ENCODE peak calls at places on chromosomes 5 and 9, in four cellular contexts. X is HepG2, F is IMR-90, R is uterus. H is an unnamed sample. For H3K4me1, the result is how much of the 10 kb centered on the place peaks cover.

GRCh38 chr5:14185336-14186131 is 42.4 kb downstream of the TRIO start:
- DNase-seq in X (no peak), F (peak), R (no peak), H (no peak)

GRCh38 chr9:6055213-6055612 is 39.8 kb upstream of the RANBP6 start:
- DNase-seq in F (peak), X (peak), R (no peak), H (no peak)

GRCh38 chr5:151357097-151357496 is 9.7 kb upstream of the SLC36A2 start:
- DNase-seq in R (no peak), F (no peak), X (no peak), H (peak)

GRCh38 chr9:1048853-1049252 is 1.3 kb upstream of the DMRT2 start:
- DNase-seq in X (no peak), R (no peak), F (no peak), H (no peak)

GRCh38 chr5:135458921-135459331 is 6.8 kb upstream of the TIFAB start:
- DNase-seq in X (no peak), R (no peak), F (peak), H (no peak)

GRCh38 chr9:16901589-16901988 is 31.1 kb upstream of the BNC2 start:
- DNase-seq in X (no peak), F (peak), R (no peak), H (no peak)

GRCh38 chr9:88418025-88418424 is 29.8 kb downstream of the SPIN1 start:
- DNase-seq in X (no peak), F (no peak), R (no peak), H (no peak)

GRCh38 chr5:171595801-171596231 is 176.4 kb downstream of the FGF18 start:
- DNase-seq in F (peak), R (no peak), X (peak), H (no peak)

GRCh38 chr9:129964901-129965734 is 77.9 kb downstream of the FNBP1 start:
- DNase-seq in X (no peak), R (peak), F (peak), H (no peak)

GRCh38 chr5:1299961-1300360 is 5.1 kb upstream of the TERT start:
- DNase-seq in F (no peak), X (no peak), R (no peak), H (no peak)

GRCh38 chr9:133842721-133843227 is 104.6 kb upstream of the SARDH start:
- DNase-seq in X (no peak), R (no peak), F (no peak), H (no peak)

GRCh38 chr5:176844281-176844680 is 33.9 kb downstream of the UNC5A start:
- DNase-seq in F (no peak), X (no peak), R (no peak), H (no peak)

GRCh38 chr5:140569197-140569596 is 4.6 kb downstream of the SLC35A4 start:
- DNase-seq in F (no peak), X (no peak), R (no peak), H (no peak)

GRCh38 chr9:72834994-72835393 is 117.9 kb downstream of the ALDH1A1 start:
- DNase-seq in X (peak), R (no peak), F (no peak), H (no peak)

GRCh38 chr5:107241841-107242240 is 428.9 kb downstream of the EFNA5 start:
- DNase-seq in F (no peak), R (no peak), X (no peak), H (no peak)

GRCh38 chr9:125460883-125461475 is 199.4 kb downstream of the GAPVD1 start:
- DNase-seq in X (no peak), F (peak), R (peak), H (no peak)

GRCh38 chr5:133251296-133252132 is 199.7 kb downstream of the HSPA4 start:
- DNase-seq in X (peak), F (no peak), R (no peak), H (no peak)

GRCh38 chr5:77935516-77936364 is 159.6 kb upstream of the TBCA start:
- DNase-seq in F (no peak), X (no peak), R (no peak), H (no peak)

GRCh38 chr5:160333726-160334125 is 21.4 kb upstream of the CCNJL start:
- DNase-seq in X (no peak), F (peak), R (no peak), H (no peak)

GRCh38 chr9:20984471-20984870 is 47.0 kb downstream of the HACD4 start:
- DNase-seq in F (peak), X (no peak), R (no peak), H (no peak)

GRCh38 chr9:89177021-89177400 is 1.6 kb downstream of the SHC3 start:
- DNase-seq in X (no peak), F (peak), R (no peak), H (peak)

GRCh38 chr9:4138781-4139180 is 161.1 kb downstream of the GLIS3 start:
- DNase-seq in R (no peak), F (no peak), X (no peak), H (no peak)

GRCh38 chr5:73892806-73893205 is 266.8 kb downstream of the ARHGEF28 start:
- DNase-seq in X (no peak), R (no peak), F (peak), H (no peak)

GRCh38 chr5:42499016-42499415 is 75.8 kb downstream of the GHR start:
- DNase-seq in X (no peak), R (no peak), F (no peak), H (no peak)

GRCh38 chr5:131536211-131536826 is 98.7 kb downstream of the RAPGEF6 start:
- DNase-seq in F (peak), R (no peak), X (no peak), H (no peak)

GRCh38 chr5:178465228-178465860 is 124.8 kb downstream of the COL23A1 start:
- DNase-seq in R (no peak), X (no peak), F (no peak), H (no peak)

GRCh38 chr5:111697881-111698757 is 58.9 kb downstream of the NREP start:
- DNase-seq in F (peak), R (no peak), X (no peak), H (no peak)

GRCh38 chr5:53436480-53437191 is 43.8 kb upstream of the FST start:
- DNase-seq in R (no peak), F (no peak), X (no peak), H (no peak)

GRCh38 chr9:69173891-69174644 is at the start of gene TJP2:
- DNase-seq in X (peak), R (peak), F (peak), H (no peak)

GRCh38 chr5:126055348-126055729 is 367.9 kb upstream of the GRAMD2B start:
- DNase-seq in X (no peak), R (no peak), F (no peak), H (no peak)

GRCh38 chr9:101415578-101415977 is 16.9 kb downstream of the ZNF189 start:
- DNase-seq in X (no peak), R (no peak), F (no peak), H (no peak)

GRCh38 chr9:32589083-32589713 is 16.2 kb upstream of the NDUFB6 start:
- DNase-seq in X (peak), F (peak), R (no peak), H (no peak)

GRCh38 chr9:113137196-113138168 is 13.3 kb upstream of the SLC31A2 start:
- DNase-seq in F (no peak), R (no peak), X (no peak), H (no peak)

GRCh38 chr5:165157209-165157608 is 1651.8 kb downstream of the MAT2B start:
- DNase-seq in R (no peak), X (no peak), F (no peak), H (no peak)

GRCh38 chr9:111621895-111622480 is 9.1 kb upstream of the DNAJC25 start:
- DNase-seq in R (peak), F (peak), X (peak), H (no peak)

GRCh38 chr9:93459432-93459847 is 6.1 kb upstream of the FAM120AOS start:
- DNase-seq in F (no peak), X (no peak), R (no peak), H (no peak)
- H3K27ac ChIP-seq in F (no peak), X (no peak), R (no peak), H (no peak)

GRCh38 chr5:149382517-149383220 is 3.6 kb upstream of the IL17B start:
- DNase-seq in X (no peak), F (no peak), R (peak), H (no peak)

GRCh38 chr5:149383399-149383798 is 4.3 kb upstream of the IL17B start:
- DNase-seq in F (no peak), X (no peak), R (peak), H (no peak)

GRCh38 chr5:149381261-149381985 is 2.3 kb upstream of the IL17B start:
- DNase-seq in X (no peak), F (no peak), R (no peak), H (no peak)

GRCh38 chr5:149380466-149381121 is 1.5 kb upstream of the IL17B start:
- DNase-seq in F (no peak), R (peak), X (peak), H (no peak)

GRCh38 chr5:149381986-149382338 is 2.9 kb upstream of the IL17B start:
- DNase-seq in F (peak), X (peak), R (peak), H (peak)
- H3K4me1 ChIP-seq in F (under half), X (half or more), R (under half), H (half or more)

DNA sequence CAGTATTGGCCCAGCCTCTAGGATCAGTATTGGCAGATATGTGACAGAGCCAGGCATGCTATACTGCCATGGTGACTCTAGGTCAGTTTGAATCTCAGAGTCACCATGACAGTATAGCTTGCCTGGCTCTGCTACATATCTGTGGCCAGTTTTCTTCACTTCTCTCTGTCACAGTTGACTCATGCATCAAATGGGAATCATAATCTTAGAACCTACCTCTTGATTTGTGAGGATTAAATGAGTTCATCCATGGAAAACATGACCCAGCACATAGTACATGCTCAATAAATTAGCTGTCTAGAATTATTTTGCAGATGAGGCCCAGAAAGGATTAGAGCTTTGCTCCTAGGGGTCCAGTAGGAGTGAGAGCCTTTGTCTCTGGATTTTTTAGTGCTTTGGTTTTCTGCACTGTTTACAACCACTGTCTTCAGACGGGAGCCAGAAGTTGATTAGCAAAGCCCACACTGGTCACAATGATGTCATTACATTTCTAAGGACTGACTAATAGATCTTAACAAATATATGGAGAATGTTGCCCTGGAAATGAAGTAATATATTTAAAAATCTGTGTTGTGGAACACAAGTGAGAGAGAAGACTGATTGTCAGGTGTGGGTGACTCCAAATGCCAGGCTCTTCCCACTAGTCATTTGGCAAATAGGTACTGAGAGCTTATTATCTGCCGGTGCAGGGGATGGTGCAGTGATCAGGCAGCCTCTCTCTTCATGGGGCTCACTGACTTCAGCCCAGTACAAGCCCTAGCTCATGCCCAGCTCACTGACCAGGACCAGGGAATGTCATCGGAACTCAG is 76.0 kb downstream of the COL15A1 start:
- DNase-seq in X (no peak), R (no peak), F (peak), H (no peak)
- H3K27ac ChIP-seq in X (no peak), R (peak), F (peak), H (peak)

DNA sequence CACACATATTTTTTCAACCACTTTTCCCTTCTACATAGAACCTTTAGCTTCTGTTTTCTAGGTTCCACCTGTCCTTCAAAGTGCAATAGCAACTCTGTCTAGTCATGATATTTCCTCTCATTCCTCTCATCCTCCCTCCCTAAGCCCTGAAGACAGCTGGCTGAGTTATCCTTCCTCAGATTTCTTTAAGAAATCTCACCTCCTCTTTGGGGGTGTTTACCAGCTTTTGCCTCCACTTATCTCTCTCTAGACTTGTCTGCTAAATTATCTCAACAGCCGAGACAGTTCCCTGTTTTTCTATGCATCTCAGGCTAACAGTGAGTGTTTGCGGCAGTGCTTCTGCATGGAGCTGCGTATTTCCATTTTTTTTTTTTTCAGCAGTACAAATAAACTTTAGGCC is 20.8 kb downstream of the KCTD16 start:
- DNase-seq in F (no peak), R (no peak), X (no peak), H (no peak)
- H3K4me1 ChIP-seq in F (under half), R (under half), X (under half), H (under half)

GRCh38 chr5:169088032-169088726 is 212.8 kb downstream of the SLIT3 start:
- DNase-seq in F (no peak), X (no peak), R (no peak), H (no peak)

GRCh38 chr5:169084775-169085566 is 216.0 kb downstream of the SLIT3 start:
- DNase-seq in F (no peak), X (no peak), R (no peak), H (no peak)

GRCh38 chr5:169089343-169089742 is 211.6 kb downstream of the SLIT3 start:
- DNase-seq in R (no peak), F (no peak), X (no peak), H (no peak)

GRCh38 chr5:169083394-169084018 is 217.4 kb downstream of the SLIT3 start:
- DNase-seq in F (no peak), X (peak), R (no peak), H (no peak)

GRCh38 chr5:169085656-169086055 is 215.3 kb downstream of the SLIT3 start:
- DNase-seq in R (no peak), X (no peak), F (no peak), H (no peak)
- H3K27ac ChIP-seq in R (no peak), X (no peak), F (no peak), H (no peak)

GRCh38 chr9:105392531-105392930 is 55.3 kb upstream of the FSD1L start:
- DNase-seq in R (no peak), X (no peak), F (no peak), H (no peak)
- H3K4me1 ChIP-seq in R (under half), X (under half), F (under half), H (under half)

GRCh38 chr5:38285226-38285625 is 26.9 kb downstream of the EGFLAM start:
- DNase-seq in F (no peak), R (no peak), X (no peak), H (peak)

GRCh38 chr5:38289457-38289856 is 31.1 kb downstream of the EGFLAM start:
- DNase-seq in R (no peak), X (no peak), F (no peak), H (peak)

GRCh38 chr5:38287124-38287523 is 28.8 kb downstream of the EGFLAM start:
- DNase-seq in F (no peak), R (no peak), X (no peak), H (no peak)

GRCh38 chr5:38286038-38286437 is 27.7 kb downstream of the EGFLAM start:
- DNase-seq in X (no peak), R (no peak), F (no peak), H (peak)

DNA sequence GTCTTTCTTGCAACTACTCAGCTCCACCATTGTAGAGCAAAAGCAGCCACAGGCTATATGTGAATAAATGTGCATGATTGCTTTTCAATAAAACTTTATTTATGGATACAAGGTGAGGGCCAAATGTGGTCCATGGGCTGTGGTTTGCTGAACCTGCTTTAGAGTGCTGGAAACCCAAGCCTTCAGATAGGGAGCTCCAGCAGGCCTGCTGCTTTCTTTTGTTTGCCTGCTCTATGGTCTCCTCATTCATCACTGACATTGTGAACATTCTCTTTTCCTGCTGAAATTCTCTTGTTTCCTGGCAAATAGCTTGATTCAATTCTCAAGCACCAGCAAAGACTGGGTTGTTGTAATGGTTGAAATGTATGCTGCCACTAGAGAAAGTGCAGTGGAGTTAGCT is 26.0 kb downstream of the EGFLAM start:
- DNase-seq in X (no peak), F (no peak), R (no peak), H (peak)
- H3K27ac ChIP-seq in X (no peak), F (no peak), R (no peak), H (no peak)

GRCh38 chr5:150068472-150068871 is 17.9 kb downstream of the CSF1R start:
- DNase-seq in F (no peak), R (no peak), X (no peak), H (no peak)
- H3K4me1 ChIP-seq in F (under half), R (under half), X (under half), H (under half)